ENCODE peak calls at places on chromosomes 2 and 18, in five cellular contexts. P, K, M, H and D are unnamed samples.
A peak's percentile ranks its signal among the peaks of the same experiment; 100 is the strongest.

GRCh38 chr2:38943784-38944183 is 54.1 kb downstream of the ARHGEF33 start:
- DNase-seq in P (no peak), K (no peak), M (no peak), H (no peak), D (no peak)

GRCh38 chr2:72916743-72917137 is 579 bp upstream of the EMX1 start:
- DNase-seq in P (no peak), K (no peak), M (no peak), H (peak; percentile 80), D (peak; percentile 65)

GRCh38 chr2:210263841-210264240 is 38.6 kb upstream of the ACADL start:
- DNase-seq in P (no peak), K (no peak), M (no peak), H (no peak), D (no peak)

GRCh38 chr2:121596221-121597080 is 52.8 kb downstream of the CLASP1 start:
- DNase-seq in P (no peak), K (peak; percentile 75), M (peak; percentile 57), H (no peak), D (no peak)

GRCh38 chr2:198052741-198053140 is 248.3 kb downstream of the PLCL1 start:
- DNase-seq in P (no peak), K (no peak), M (no peak), H (no peak), D (no peak)

GRCh38 chr18:67621025-67621713 is 104.6 kb upstream of the DSEL start:
- DNase-seq in P (no peak), K (no peak), M (no peak), H (no peak), D (no peak)

GRCh38 chr2:239833728-239834109 is 191.4 kb downstream of the NDUFA10 start:
- DNase-seq in P (no peak), K (no peak), M (no peak), H (no peak), D (peak; percentile 10)

GRCh38 chr2:142234701-142235100 is 103.9 kb upstream of the LRP1B start:
- DNase-seq in P (no peak), K (peak; percentile 7), M (no peak), H (no peak), D (no peak)

GRCh38 chr18:55458456-55459238 is 129.3 kb downstream of the TCF4 start:
- DNase-seq in P (peak; percentile 18), K (peak; percentile 17), M (no peak), H (no peak), D (no peak)

GRCh38 chr2:54081574-54081973 is 33.8 kb upstream of the ACYP2 start:
- DNase-seq in P (no peak), K (no peak), M (peak; percentile 57), H (no peak), D (no peak)

GRCh38 chr2:205171541-205171940 is 510.8 kb upstream of the NRP2 start:
- DNase-seq in P (no peak), K (no peak), M (no peak), H (no peak), D (no peak)

GRCh38 chr2:207318071-207318683 is 152.4 kb upstream of the KLF7 start:
- DNase-seq in P (no peak), K (no peak), M (no peak), H (no peak), D (no peak)

GRCh38 chr18:69617888-69618287 is 217.2 kb downstream of the DOK6 start:
- DNase-seq in P (no peak), K (peak; percentile 7), M (peak; percentile 80), H (no peak), D (no peak)

GRCh38 chr2:11553661-11554429 is 20.0 kb downstream of the GREB1 start:
- DNase-seq in P (no peak), K (peak; percentile 93), M (peak; percentile 4), H (no peak), D (no peak)

GRCh38 chr2:219719521-219719920 is 92.1 kb downstream of the SLC4A3 start:
- DNase-seq in P (no peak), K (no peak), M (no peak), H (no peak), D (no peak)

GRCh38 chr2:213766062-213766461 is 481.8 kb downstream of the SPAG16 start:
- DNase-seq in P (no peak), K (no peak), M (no peak), H (no peak), D (no peak)

GRCh38 chr18:32549248-32549842 is 78.7 kb upstream of the GAREM1 start:
- DNase-seq in P (peak; percentile 51), K (peak; percentile 56), M (peak; percentile 34), H (peak; percentile 58), D (peak; percentile 58)

GRCh38 chr2:238173692-238174091 is 14.9 kb downstream of the ERFE start:
- DNase-seq in P (no peak), K (no peak), M (no peak), H (no peak), D (no peak)

GRCh38 chr18:79681484-79682387 is 2.1 kb downstream of the CTDP1 start:
- DNase-seq in P (no peak), K (no peak), M (no peak), H (no peak), D (no peak)

GRCh38 chr2:180893752-180894151 is 86.7 kb upstream of the UBE2E3 start:
- DNase-seq in P (no peak), K (no peak), M (no peak), H (no peak), D (no peak)

GRCh38 chr2:38668787-38669479 is 3.0 kb downstream of the GALM start:
- DNase-seq in P (no peak), K (no peak), M (no peak), H (no peak), D (no peak)

GRCh38 chr2:237208373-237209045 is 122.8 kb downstream of the COPS8 start:
- DNase-seq in P (no peak), K (no peak), M (peak; percentile 96), H (no peak), D (no peak)

GRCh38 chr2:197210450-197210849 is 100.1 kb downstream of the ANKRD44 start:
- DNase-seq in P (no peak), K (no peak), M (no peak), H (no peak), D (no peak)

GRCh38 chr2:215624423-215624829 is 188.6 kb upstream of the FN1 start:
- DNase-seq in P (no peak), K (peak; percentile 98), M (peak; percentile 100), H (no peak), D (no peak)

GRCh38 chr2:109083771-109084170 is 45.2 kb upstream of the SH3RF3 start:
- DNase-seq in P (no peak), K (no peak), M (no peak), H (peak; percentile 2), D (no peak)

GRCh38 chr2:193793914-193794313 is 1599.2 kb upstream of the TMEFF2 start:
- DNase-seq in P (no peak), K (no peak), M (no peak), H (no peak), D (no peak)

GRCh38 chr18:62767321-62767720 is 52.0 kb downstream of the PHLPP1 start:
- DNase-seq in P (no peak), K (peak; percentile 40), M (no peak), H (no peak), D (no peak)
- H2BK15ac ChIP-seq in P (no peak overlapping the region), K (no peak overlapping the region), M (no peak overlapping the region), H (no peak overlapping the region), D (no peak overlapping the region)

GRCh38 chr2:96898135-96898505 is 28.2 kb upstream of the SEMA4C start:
- DNase-seq in P (no peak), K (no peak), M (no peak), H (no peak), D (no peak)
- H3K14ac ChIP-seq in P (no peak overlapping the region), K (no peak overlapping the region), M (no peak overlapping the region), H (no peak overlapping the region), D (no peak overlapping the region)

GRCh38 chr2:227407601-227408089 is 19.9 kb upstream of the SCYGR1 start:
- DNase-seq in P (no peak), K (no peak), M (no peak), H (no peak), D (no peak)

GRCh38 chr2:227402959-227403358 is 15.2 kb upstream of the SCYGR1 start:
- DNase-seq in P (no peak), K (no peak), M (no peak), H (no peak), D (no peak)

GRCh38 chr2:227404575-227404974 is 16.8 kb upstream of the SCYGR1 start:
- DNase-seq in P (no peak), K (no peak), M (no peak), H (no peak), D (no peak)

GRCh38 chr2:227410191-227410590 is 22.4 kb upstream of the SCYGR1 start:
- DNase-seq in P (no peak), K (no peak), M (no peak), H (no peak), D (no peak)

DNA sequence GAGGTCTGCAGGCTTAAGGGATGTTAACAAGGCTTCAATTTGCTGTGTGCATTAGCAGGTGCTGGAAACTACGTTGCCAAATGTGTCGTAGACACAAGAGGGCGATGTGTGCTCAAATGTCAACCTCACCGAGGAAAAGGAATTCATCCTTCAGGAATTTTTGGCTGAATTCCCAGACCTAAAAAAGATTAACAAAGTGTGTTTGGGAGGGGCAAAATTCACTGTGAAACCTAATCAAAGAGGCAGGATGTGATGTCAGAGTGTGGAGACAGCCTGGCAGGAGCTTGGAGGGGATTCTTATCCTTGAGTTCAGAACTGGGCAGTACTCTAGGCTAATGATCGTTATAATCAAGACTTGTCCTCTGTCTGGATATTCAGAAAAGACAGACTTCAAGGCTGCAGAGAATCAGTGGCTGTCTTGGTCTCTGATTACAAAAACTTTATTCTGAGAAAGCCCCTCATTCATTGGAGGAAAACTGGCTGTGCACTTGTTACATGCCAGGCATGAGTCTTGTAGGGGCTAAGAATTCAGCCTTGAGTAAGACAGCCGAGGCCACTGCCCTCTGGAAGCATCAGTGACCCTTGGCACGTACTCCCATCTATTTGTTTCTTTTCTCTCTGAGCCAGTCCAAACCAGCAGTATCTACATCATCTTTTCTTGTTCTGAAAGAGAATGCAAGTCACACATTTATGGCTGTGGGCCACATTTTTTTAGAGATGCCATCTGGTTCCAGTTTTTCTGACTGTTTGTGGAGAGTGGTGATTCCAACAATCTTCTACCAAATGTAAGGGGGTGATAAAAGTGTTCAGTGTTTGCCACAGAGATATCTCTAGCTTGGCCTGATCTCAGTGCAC is 18.7 kb upstream of the SCYGR1 start:
- DNase-seq in P (peak; percentile 65), K (peak; percentile 94), M (peak; percentile 99), H (peak; percentile 53), D (peak; percentile 72)
- H2BK15ac ChIP-seq in P (no peak overlapping the region), K (peak overlapping the region; percentile 29), M (peak overlapping the region; percentile 5), H (no peak overlapping the region), D (no peak overlapping the region)

DNA sequence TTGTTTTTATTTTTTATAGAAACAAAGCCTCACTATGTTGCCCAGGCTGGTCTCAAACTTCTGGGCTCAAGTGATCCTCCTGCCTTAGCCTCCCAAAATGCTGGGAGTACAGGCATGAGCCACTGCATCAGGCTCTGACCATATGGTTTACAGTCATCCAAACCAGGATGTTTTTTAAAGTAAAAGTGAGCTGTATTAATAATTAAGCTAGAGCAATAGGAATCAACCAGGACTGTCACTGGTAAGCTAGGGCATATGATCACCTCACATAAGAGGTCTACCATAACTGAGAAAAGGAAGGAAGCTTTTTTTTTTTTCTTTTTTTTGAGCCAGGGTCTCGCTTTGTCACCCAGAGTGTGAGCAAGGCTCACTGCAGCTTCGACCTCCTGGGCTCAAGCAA is 8.5 kb upstream of the RBBP8 start:
- DNase-seq in P (no peak), K (no peak), M (no peak), H (no peak), D (no peak)
- H3K14ac ChIP-seq in P (no peak overlapping the region), K (no peak overlapping the region), M (no peak overlapping the region), H (no peak overlapping the region), D (no peak overlapping the region)

GRCh38 chr2:41781082-41781481 is 266.7 kb upstream of the PKDCC start:
- DNase-seq in P (no peak), K (no peak), M (no peak), H (no peak), D (no peak)
- H2BK15ac ChIP-seq in P (no peak overlapping the region), K (no peak overlapping the region), M (no peak overlapping the region), H (no peak overlapping the region), D (no peak overlapping the region)

GRCh38 chr2:88192613-88193012 is 22.5 kb downstream of the THNSL2 start:
- DNase-seq in P (no peak), K (no peak), M (no peak), H (no peak), D (no peak)
- H3K14ac ChIP-seq in P (no peak overlapping the region), K (no peak overlapping the region), M (no peak overlapping the region), H (no peak overlapping the region), D (no peak overlapping the region)